ENCODE peak calls at places on chromosome 13, in ten cellular contexts. D, V, M, G, B, Y, C, A, I and N are unnamed samples.

GRCh38 chr13:68509734-68510621 is 1279.8 kb upstream of the PCDH9 start:
- DNase-seq in D (no peak), A (no peak), M (no peak), B (no peak), I (no peak), Y (no peak), V (no peak), C (no peak), G (no peak), N (no peak)

GRCh38 chr13:79482271-79482970 is 1.5 kb downstream of the NDFIP2 start:
- DNase-seq in A (no peak), D (no peak), B (no peak), M (no peak), V (peak), C (no peak), G (no peak), Y (no peak), I (no peak), N (no peak)

GRCh38 chr13:72180253-72180952 is 313.4 kb upstream of the DACH1 start:
- DNase-seq in A (no peak), G (no peak), C (no peak), Y (peak), D (no peak), B (no peak), V (peak), I (no peak), M (peak), N (no peak)

GRCh38 chr13:19888799-19889198 is 25.4 kb upstream of the ZMYM5 start:
- DNase-seq in C (no peak), D (no peak), G (no peak), I (no peak), M (no peak), V (no peak), Y (no peak), A (no peak), B (no peak), N (no peak)

GRCh38 chr13:45356966-45357689 is 16.1 kb upstream of the TPT1 start:
- DNase-seq in I (no peak), Y (no peak), V (peak), C (no peak), G (no peak), D (no peak), A (no peak), B (no peak), M (no peak), N (no peak)

GRCh38 chr13:66803759-66804456 is 426.2 kb downstream of the PCDH9 start:
- DNase-seq in B (no peak), D (no peak), Y (no peak), I (no peak), C (no peak), V (no peak), M (no peak), A (no peak), G (no peak), N (no peak)

GRCh38 chr13:103218253-103218652 is 152.0 kb upstream of the SLC10A2 start:
- DNase-seq in V (peak), M (no peak), B (no peak), C (no peak), A (no peak), G (no peak), I (no peak), D (no peak), Y (no peak), N (no peak)

GRCh38 chr13:66714795-66715194 is 515.3 kb downstream of the PCDH9 start:
- DNase-seq in M (no peak), D (no peak), B (no peak), G (no peak), I (no peak), C (no peak), Y (no peak), V (no peak), A (no peak), N (no peak)

GRCh38 chr13:26502826-26503225 is 54.7 kb upstream of the WASF3 start:
- DNase-seq in C (no peak), G (no peak), A (peak), B (peak), Y (no peak), V (peak), M (no peak), I (no peak), D (no peak), N (no peak)

GRCh38 chr13:39765801-39766463 is 110.5 kb downstream of the COG6 start:
- DNase-seq in D (peak), Y (peak), V (peak), A (no peak), B (peak), G (no peak), M (peak), I (no peak), C (no peak), N (no peak)

GRCh38 chr13:40058757-40059236 is 403.3 kb downstream of the COG6 start:
- DNase-seq in V (no peak), M (no peak), B (no peak), G (no peak), A (no peak), C (no peak), Y (peak), I (no peak), D (no peak), N (no peak)

GRCh38 chr13:74203576-74203975 is 69.4 kb upstream of the KLF12 start:
- DNase-seq in G (no peak), D (no peak), V (peak), C (no peak), I (no peak), B (no peak), M (no peak), A (peak), Y (no peak), N (no peak)

GRCh38 chr13:44768233-44768632 is 192.1 kb upstream of the TSC22D1 start:
- DNase-seq in B (no peak), D (no peak), M (no peak), V (no peak), I (no peak), G (no peak), A (no peak), C (no peak), Y (no peak), N (no peak)

GRCh38 chr13:39575641-39576238 is 27.3 kb downstream of the LHFPL6 start:
- DNase-seq in B (no peak), I (no peak), V (no peak), Y (no peak), D (no peak), C (no peak), A (no peak), M (no peak), G (no peak), N (no peak)

GRCh38 chr13:85261757-85262346 is 537.4 kb downstream of the SLITRK6 start:
- DNase-seq in A (no peak), C (no peak), I (no peak), Y (no peak), D (no peak), V (no peak), M (no peak), G (no peak), B (no peak), N (no peak)

GRCh38 chr13:51955281-51955771 is 55.9 kb downstream of the ATP7B start:
- DNase-seq in C (no peak), V (no peak), G (no peak), M (no peak), A (no peak), D (peak), I (no peak), B (no peak), Y (no peak), N (no peak)

GRCh38 chr13:53191091-53191490 is 162.5 kb downstream of the OLFM4 start:
- DNase-seq in M (no peak), A (no peak), I (no peak), V (peak), B (no peak), Y (no peak), C (no peak), D (no peak), G (no peak), N (no peak)

GRCh38 chr13:76723551-76724232 is 162.5 kb downstream of the KCTD12 start:
- DNase-seq in Y (no peak), B (peak), G (peak), A (peak), M (no peak), I (no peak), V (peak), D (peak), C (no peak), N (no peak)

GRCh38 chr13:21478881-21479808 is 20.0 kb upstream of the ZDHHC20 start:
- DNase-seq in C (no peak), M (peak), D (peak), I (no peak), A (peak), B (no peak), V (peak), G (peak), Y (peak), N (no peak)

GRCh38 chr13:40613192-40613818 is 53.1 kb downstream of the FOXO1 start:
- DNase-seq in G (no peak), A (no peak), B (peak), Y (peak), I (no peak), D (peak), M (no peak), C (no peak), V (no peak), N (no peak)

GRCh38 chr13:78993792-78994191 is 334.8 kb upstream of the OBI1 start:
- DNase-seq in B (no peak), Y (no peak), G (no peak), C (no peak), V (no peak), M (no peak), A (no peak), I (no peak), D (no peak), N (no peak)

GRCh38 chr13:37960427-37960826 is 90.9 kb upstream of the TRPC4 start:
- DNase-seq in I (no peak), G (no peak), B (no peak), V (no peak), A (no peak), M (no peak), D (no peak), Y (no peak), C (no peak), N (no peak)
- TF ChIP-seq CTCF in I (no peak), G (peak), B (no peak), V (peak), A (peak), M (no peak), D (no peak), Y (no peak), C (peak), N (peak)

GRCh38 chr13:36813226-36813625 is 5.8 kb upstream of the RFXAP start:
- DNase-seq in Y (no peak), G (no peak), M (no peak), C (no peak), V (no peak), B (no peak), I (no peak), D (no peak), A (no peak), N (no peak)

GRCh38 chr13:36814465-36814864 is 4.6 kb upstream of the RFXAP start:
- DNase-seq in M (no peak), A (no peak), V (no peak), Y (no peak), B (no peak), C (no peak), I (no peak), D (no peak), G (no peak), N (no peak)

GRCh38 chr13:36818483-36819063 is 449 bp upstream of the RFXAP start:
- DNase-seq in V (no peak), Y (no peak), C (no peak), G (no peak), B (no peak), I (no peak), D (no peak), A (no peak), M (no peak), N (no peak)

GRCh38 chr13:36817996-36818395 is 1.0 kb upstream of the RFXAP start:
- DNase-seq in D (no peak), V (no peak), B (no peak), A (no peak), M (no peak), Y (no peak), G (no peak), I (no peak), C (no peak), N (no peak)

DNA sequence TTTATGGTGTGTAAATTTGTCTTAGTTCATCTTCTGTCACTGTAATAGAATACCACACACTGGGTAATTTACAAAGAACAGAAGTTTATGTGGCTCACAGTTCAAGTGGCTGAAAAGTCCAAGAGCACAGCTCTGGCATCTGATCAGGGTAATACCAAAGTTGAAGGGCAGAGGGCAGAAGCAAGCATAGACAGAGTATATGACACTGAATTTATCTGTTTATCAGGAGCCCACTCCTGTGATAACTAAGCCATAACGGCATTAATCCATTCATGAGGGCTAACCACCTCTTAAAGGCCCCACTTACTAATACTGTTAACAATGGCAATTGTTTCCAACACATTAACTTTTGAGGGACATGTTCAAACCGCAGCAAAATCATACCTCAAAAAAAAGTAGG is 4.0 kb upstream of the RFXAP start:
- DNase-seq in M (no peak), B (no peak), G (no peak), C (no peak), V (no peak), A (no peak), D (no peak), Y (no peak), I (no peak), N (no peak)
- TF ChIP-seq CTCF in M (peak), B (no peak), G (peak), C (peak), V (no peak), A (peak), D (no peak), Y (no peak), I (no peak), N (peak)

DNA sequence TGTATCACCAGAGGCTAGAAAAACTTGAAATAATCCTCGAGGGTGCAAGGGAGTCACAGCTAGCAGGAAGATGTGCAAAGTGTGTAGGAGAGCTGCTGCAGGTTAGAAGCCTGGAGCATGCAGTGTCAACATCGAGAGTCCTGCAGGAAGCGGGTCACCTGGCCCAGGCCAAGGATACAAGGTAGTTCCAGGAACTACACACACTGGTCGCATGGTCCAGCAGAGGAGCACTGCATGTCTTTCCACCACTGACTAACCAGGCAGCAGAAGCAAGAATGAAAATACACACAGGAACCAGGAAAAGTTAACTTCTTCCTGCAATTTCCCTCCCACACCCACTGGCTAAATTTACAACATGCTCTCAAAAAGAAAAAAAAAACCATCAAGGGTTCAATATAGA is 36.0 kb upstream of the MIR17HG start:
- DNase-seq in A (no peak), I (no peak), M (no peak), B (no peak), Y (no peak), G (no peak), D (no peak), C (no peak), V (no peak), N (no peak)
- TF ChIP-seq CTCF in A (no peak), I (no peak), M (no peak), B (no peak), Y (no peak), G (no peak), D (no peak), C (no peak), V (no peak), N (no peak)

GRCh38 chr13:91078093-91078679 is 269.3 kb upstream of the MIR17HG start:
- DNase-seq in M (no peak), Y (no peak), G (no peak), V (no peak), I (no peak), A (no peak), B (no peak), C (peak), D (no peak), N (no peak)
- TF ChIP-seq CTCF in M (peak), Y (no peak), G (peak), V (peak), I (peak), A (peak), B (no peak), C (peak), D (no peak), N (peak)

DNA sequence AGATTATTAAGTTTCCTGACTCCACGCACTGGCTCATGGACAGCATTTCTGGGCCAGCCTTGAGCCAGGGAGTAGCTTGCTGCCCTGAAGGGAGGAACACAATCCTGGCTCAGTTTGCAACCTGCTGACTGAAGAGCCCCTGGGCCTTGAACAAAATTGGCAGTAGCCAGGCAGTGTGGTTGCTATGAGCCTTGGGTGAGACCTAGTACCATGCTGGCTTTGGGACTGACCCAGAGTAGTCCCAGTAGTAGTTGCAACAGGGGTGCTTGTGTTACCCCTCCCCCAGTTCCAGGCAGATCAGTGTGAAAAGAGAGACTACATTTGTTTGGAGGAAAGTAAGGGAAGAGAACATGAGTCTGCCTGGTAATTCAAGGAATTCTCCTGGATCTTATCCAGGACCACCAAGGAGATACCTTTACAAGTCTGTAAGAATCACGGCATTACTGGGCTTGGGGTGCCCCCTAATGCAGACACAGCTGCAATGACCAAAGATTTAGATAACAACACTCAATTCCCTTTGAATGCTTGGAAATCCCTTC is 22.0 kb downstream of the ITGBL1 start:
- DNase-seq in B (no peak), M (no peak), G (peak), A (peak), Y (no peak), D (no peak), V (peak), I (no peak), C (no peak), N (no peak)
- TF ChIP-seq CTCF in B (no peak), M (peak), G (peak), A (peak), Y (no peak), D (no peak), V (peak), I (peak), C (peak), N (peak)

GRCh38 chr13:113968463-113969310 is 5.2 kb downstream of the C13orf46 start:
- DNase-seq in G (no peak), C (no peak), I (no peak), A (no peak), V (no peak), M (no peak), B (peak), Y (peak), D (no peak), N (no peak)
- TF ChIP-seq CTCF in G (no peak), C (no peak), I (no peak), A (peak), V (no peak), M (no peak), B (no peak), Y (no peak), D (no peak), N (no peak)

GRCh38 chr13:98494769-98495168 is 82.1 kb downstream of the STK24 start:
- DNase-seq in V (no peak), G (no peak), M (no peak), D (no peak), C (no peak), I (no peak), B (no peak), A (no peak), Y (no peak), N (no peak)
- TF ChIP-seq CTCF in V (no peak), G (no peak), M (no peak), D (no peak), C (no peak), I (no peak), B (no peak), A (no peak), Y (no peak), N (no peak)

DNA sequence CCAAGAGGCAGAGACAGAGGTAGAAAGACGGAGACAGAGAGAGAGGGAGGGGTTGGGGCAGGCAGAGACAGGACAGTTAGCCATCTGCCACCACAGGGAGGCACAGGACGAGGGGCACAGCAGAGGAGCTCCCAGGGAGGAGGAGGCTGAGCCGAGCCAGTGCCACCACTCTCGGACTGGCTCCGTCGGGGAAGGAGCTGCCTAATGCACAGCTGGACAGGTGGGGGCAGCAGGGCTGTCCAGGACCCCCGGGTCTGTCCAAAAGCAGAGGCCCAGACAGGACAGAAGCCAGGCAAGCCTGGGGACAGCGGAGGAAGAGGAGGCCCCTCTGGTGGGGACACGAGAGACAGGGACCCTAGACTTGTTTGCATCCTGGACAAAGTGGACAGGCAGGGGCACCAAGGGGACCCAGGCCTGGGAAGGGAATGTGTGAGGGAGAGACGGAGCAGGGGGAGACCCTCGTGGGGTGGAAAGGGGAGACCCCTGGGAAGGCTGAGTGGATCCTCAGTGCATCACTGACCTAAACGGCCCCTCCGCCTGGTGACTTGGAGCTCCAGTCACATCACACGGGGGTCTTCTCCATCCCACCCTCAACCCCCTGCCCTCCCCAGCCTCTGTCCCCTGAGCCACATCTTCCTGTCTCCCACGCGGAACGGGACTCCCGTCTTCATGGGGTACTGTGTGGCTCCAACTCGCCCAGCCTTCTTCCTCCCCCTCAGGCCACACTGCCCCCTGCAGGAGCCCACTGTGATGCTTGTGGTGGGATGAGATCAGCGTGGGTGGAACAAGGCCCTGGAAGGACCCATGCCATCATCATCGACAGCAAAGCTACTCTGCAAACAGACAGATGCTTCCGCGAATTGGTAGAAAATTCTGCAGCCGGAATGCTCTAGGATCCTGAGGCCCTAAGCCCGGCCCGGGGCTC is 889 bp downstream of the F10 start:
- DNase-seq in C (no peak), Y (no peak), A (no peak), D (no peak), B (no peak), I (no peak), G (no peak), M (no peak), V (no peak), N (peak)
- TF ChIP-seq CTCF in C (peak), Y (no peak), A (peak), D (no peak), B (no peak), I (no peak), G (peak), M (peak), V (no peak), N (peak)

DNA sequence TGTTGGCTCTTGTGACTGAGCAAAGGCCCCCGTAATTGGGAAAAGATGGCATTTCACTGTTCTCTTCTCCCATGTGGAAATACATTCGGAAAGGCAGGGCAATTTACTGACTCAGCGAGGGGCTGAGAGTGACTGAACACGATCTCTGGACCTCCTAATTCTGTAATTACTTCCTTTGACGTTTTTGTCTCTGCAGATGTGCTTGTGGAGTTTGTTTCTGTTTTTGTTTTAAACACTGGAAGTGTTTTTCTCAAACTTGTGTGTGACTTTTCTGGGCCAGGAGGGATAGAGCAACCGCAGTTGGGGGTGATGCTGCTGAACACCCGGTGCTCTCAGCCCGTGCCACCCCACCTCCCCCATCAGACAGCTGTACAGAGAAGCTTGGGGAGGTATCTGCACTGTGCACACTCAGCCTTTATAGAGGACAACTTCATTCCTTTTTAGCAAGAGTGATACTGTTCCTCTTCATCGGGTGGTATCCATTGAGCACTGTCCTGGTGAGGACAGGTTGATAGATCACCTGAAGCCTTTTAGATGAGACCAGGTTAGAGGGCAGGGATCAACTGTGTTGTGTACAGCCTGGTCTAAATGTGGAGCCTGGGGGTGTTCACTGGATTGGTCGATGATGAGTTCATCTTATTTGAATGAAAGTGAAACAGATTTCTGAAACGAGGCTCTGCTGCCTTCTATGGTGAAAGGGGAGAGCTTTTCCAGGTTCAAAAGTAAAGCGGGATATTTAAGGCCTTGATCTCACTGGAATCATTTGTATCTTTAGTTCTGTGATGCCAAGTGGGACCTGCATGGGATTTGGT is 117.4 kb downstream of the ESD start:
- DNase-seq in I (no peak), G (peak), V (no peak), B (no peak), A (no peak), Y (no peak), D (peak), M (no peak), C (no peak), N (no peak)
- TF ChIP-seq CTCF in I (no peak), G (peak), V (no peak), B (no peak), A (peak), Y (no peak), D (no peak), M (no peak), C (no peak), N (no peak)